ENCODE peak calls at places on chromosomes 6 and 20, in nine cellular contexts. X, M, R, F, W, I, L, A and N are unnamed samples.
A peak's percentile ranks its signal among the peaks of the same experiment; 100 is the strongest.

GRCh38 chr6:28258877-28259777 is at the start of gene NKAPL:
- DNase-seq in W (peak; percentile 59), I (peak; percentile 83), L (no peak), M (peak; percentile 69), R (no peak), A (no peak), X (peak; percentile 63), F (peak; percentile 24), N (no peak)

GRCh38 chr6:35173068-35174042 is 32.2 kb upstream of the TCP11 start:
- DNase-seq in L (no peak), R (no peak), M (no peak), I (no peak), A (no peak), X (no peak), F (no peak), W (no peak), N (no peak)

GRCh38 chr6:31057426-31058003 is 47.2 kb downstream of the MUC22 start:
- DNase-seq in M (peak; percentile 15), I (no peak), X (no peak), W (no peak), R (no peak), A (no peak), F (no peak), L (no peak), N (no peak)

GRCh38 chr20:19995220-19995863 is 21.8 kb upstream of the NAA20 start:
- DNase-seq in I (no peak), A (no peak), F (no peak), R (peak; percentile 28), W (no peak), X (no peak), L (no peak), M (no peak), N (no peak)

GRCh38 chr6:169427856-169428255 is 174.2 kb upstream of the THBS2 start:
- DNase-seq in A (no peak), R (no peak), I (no peak), F (no peak), M (no peak), X (no peak), L (no peak), W (no peak), N (no peak)

GRCh38 chr6:40874495-40874894 is 164.5 kb downstream of the UNC5CL start:
- DNase-seq in I (no peak), F (peak; percentile 59), W (no peak), L (peak; percentile 25), M (no peak), X (no peak), R (peak; percentile 62), A (no peak), N (no peak)

GRCh38 chr20:17466641-17467040 is 64.5 kb downstream of the BFSP1 start:
- DNase-seq in F (no peak), A (no peak), R (no peak), L (no peak), I (no peak), M (no peak), W (no peak), X (no peak), N (no peak)

GRCh38 chr6:163620101-163620500 is 205.6 kb downstream of the QKI start:
- DNase-seq in W (no peak), R (no peak), L (no peak), M (no peak), X (no peak), F (no peak), A (no peak), I (no peak), N (no peak)

GRCh38 chr6:105194591-105194990 is 14.8 kb upstream of the POPDC3 start:
- DNase-seq in A (no peak), F (no peak), W (no peak), X (no peak), R (no peak), I (no peak), M (no peak), L (no peak), N (no peak)

GRCh38 chr6:105192707-105193465 is 13.1 kb upstream of the POPDC3 start:
- DNase-seq in M (no peak), R (no peak), W (no peak), X (no peak), I (no peak), F (no peak), A (no peak), L (no peak), N (no peak)

GRCh38 chr6:105194106-105194505 is 14.3 kb upstream of the POPDC3 start:
- DNase-seq in R (no peak), F (no peak), W (no peak), A (no peak), X (no peak), M (no peak), I (no peak), L (no peak), N (no peak)

GRCh38 chr6:105191351-105191750 is 11.5 kb upstream of the POPDC3 start:
- DNase-seq in W (no peak), A (no peak), X (no peak), I (no peak), M (no peak), R (no peak), L (no peak), F (no peak), N (no peak)

DNA sequence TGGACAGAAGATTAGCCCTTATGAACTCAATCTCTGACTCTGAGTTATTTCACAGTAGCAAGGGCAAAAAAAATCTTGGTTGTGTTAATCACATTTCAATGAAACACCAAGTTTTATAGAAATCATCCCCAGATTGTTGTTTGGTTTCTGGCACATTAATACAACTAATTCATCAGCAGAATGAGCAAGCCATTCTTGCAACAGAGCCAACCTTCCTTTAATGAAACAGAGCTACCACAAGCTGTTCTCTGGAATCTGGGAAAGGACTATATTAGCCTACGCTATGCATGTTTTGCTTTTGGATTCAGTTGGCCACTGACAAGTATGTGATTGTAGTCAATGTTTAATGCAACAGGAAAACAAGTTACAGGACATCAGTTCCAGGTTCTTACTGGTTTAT is 13.8 kb upstream of the POPDC3 start:
- DNase-seq in F (no peak), L (no peak), W (no peak), M (no peak), A (no peak), X (no peak), R (no peak), I (no peak), N (no peak)
- TF ChIP-seq CTCF in F (no peak), L (no peak), W (no peak), M (no peak), A (no peak), X (no peak), R (no peak), I (no peak), N (no peak)

GRCh38 chr6:14040042-14040441 is 77.5 kb upstream of the CD83 start:
- DNase-seq in L (no peak), A (no peak), I (no peak), F (no peak), W (no peak), R (no peak), X (no peak), M (no peak), N (no peak)
- TF ChIP-seq CTCF in L (peak; percentile 22), A (no peak), I (no peak), F (no peak), W (no peak), R (peak; percentile 9), X (no peak), M (no peak), N (no peak)

GRCh38 chr6:9250852-9251251 is 815.5 kb upstream of the SLC35B3 start:
- DNase-seq in L (peak; percentile 53), R (no peak), F (peak; percentile 71), X (no peak), M (peak; percentile 58), I (peak; percentile 17), A (peak; percentile 34), W (no peak), N (peak; percentile 35)
- TF ChIP-seq CTCF in L (peak; percentile 43), R (peak; percentile 23), F (peak; percentile 33), X (no peak), M (peak; percentile 66), I (peak; percentile 26), A (peak; percentile 79), W (no peak), N (no peak)

GRCh38 chr20:52193133-52193532 is 1.6 kb upstream of the ZFP64 start:
- DNase-seq in X (no peak), W (no peak), A (no peak), M (no peak), F (no peak), I (no peak), R (no peak), L (no peak), N (no peak)

GRCh38 chr20:52191436-52192295 is at the start of gene ZFP64:
- DNase-seq in F (peak; percentile 71), L (peak; percentile 63), I (peak; percentile 90), X (peak; percentile 69), W (peak; percentile 73), R (peak; percentile 80), M (peak; percentile 69), A (peak; percentile 32), N (peak; percentile 78)

GRCh38 chr20:52193886-52194545 is 2.4 kb upstream of the ZFP64 start:
- DNase-seq in X (no peak), R (no peak), A (no peak), W (no peak), F (no peak), L (no peak), I (no peak), M (no peak), N (no peak)

GRCh38 chr20:52191132-52191435 is 495 bp downstream of the ZFP64 start:
- DNase-seq in W (no peak), R (no peak), M (no peak), L (no peak), I (no peak), X (no peak), F (no peak), A (no peak), N (no peak)

DNA sequence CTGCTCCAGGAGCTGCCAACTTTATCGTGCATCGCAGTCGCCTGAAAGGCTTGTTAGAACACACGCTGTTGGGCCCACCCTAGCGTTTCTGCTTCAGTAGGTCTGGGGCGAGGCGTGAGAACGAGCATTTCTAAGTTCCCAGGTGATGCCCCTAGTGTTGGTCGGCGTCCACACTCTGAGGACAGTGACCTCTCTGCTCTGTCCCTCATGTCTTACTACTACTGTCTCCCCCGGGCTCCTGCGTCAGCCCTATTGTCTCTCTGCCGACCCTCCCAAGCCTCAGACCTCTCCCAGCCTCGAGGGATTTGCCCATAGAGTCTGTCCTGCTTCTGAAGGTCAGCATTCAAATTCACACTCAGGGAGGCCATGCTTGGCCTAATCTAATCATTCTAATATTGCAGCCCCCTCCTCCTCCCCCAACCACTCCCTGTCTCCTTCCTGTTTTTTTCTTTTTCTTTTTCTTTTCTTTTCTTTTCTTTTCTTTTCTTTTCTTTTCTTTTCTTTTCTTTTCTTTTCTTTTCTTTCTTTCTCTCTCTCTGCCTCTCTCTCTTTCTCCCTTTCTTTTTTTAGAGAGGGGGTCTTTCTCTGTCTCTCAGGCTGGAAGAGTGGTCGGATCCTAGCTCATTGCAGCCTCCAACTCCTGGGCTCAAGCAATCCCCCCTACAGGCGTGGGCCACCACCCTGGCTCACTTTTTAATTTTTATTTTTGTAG is 873 bp upstream of the ZFP64 start:
- DNase-seq in F (no peak), X (no peak), L (no peak), M (no peak), R (peak; percentile 59), W (no peak), I (peak; percentile 55), A (no peak), N (peak; percentile 65)
- TF ChIP-seq CTCF in F (no peak), X (no peak), L (no peak), M (no peak), R (peak; percentile 50), W (no peak), I (no peak), A (peak; percentile 44), N (no peak)